ENCODE peak calls at places on chromosomes 7 and 10, in ten cellular contexts. One of them, this sample, is unnamed.

GRCh38 chr10:14707441-14707840 is 67.3 kb downstream of the FAM107B start:
- DNase-seq in T47D: no peak
- DNase-seq in AG08396: no peak
- DNase-seq in small intestine: no peak
- DNase-seq in NAMALWA: no peak
- DNase-seq in A549: no peak
- DNase-seq in WERI-Rb-1: no peak
- DNase-seq in type B pancreatic cell: no peak
- DNase-seq in GM06990: no peak
- DNase-seq in keratinocyte: no peak
- DNase-seq in this sample: no peak

GRCh38 chr10:5666324-5667220 is at the start of gene ASB13:
- DNase-seq in T47D: peak; percentile 84
- DNase-seq in AG08396: peak; percentile 89
- DNase-seq in small intestine: peak; percentile 80
- DNase-seq in NAMALWA: peak; percentile 57
- DNase-seq in A549: peak; percentile 68
- DNase-seq in WERI-Rb-1: peak; percentile 50
- DNase-seq in type B pancreatic cell: no peak
- DNase-seq in GM06990: peak; percentile 32
- DNase-seq in keratinocyte: no peak
- DNase-seq in this sample: peak; percentile 68

GRCh38 chr10:373516-374309 is 238.5 kb downstream of the ZMYND11 start:
- DNase-seq in T47D: peak; percentile 81
- DNase-seq in AG08396: peak; percentile 42
- DNase-seq in small intestine: no peak
- DNase-seq in NAMALWA: no peak
- DNase-seq in A549: no peak
- DNase-seq in WERI-Rb-1: no peak
- DNase-seq in type B pancreatic cell: no peak
- DNase-seq in GM06990: no peak
- DNase-seq in keratinocyte: no peak
- DNase-seq in this sample: no peak

GRCh38 chr10:60414877-60415585 is 25.4 kb upstream of the ANK3 start:
- DNase-seq in T47D: peak; percentile 23
- DNase-seq in AG08396: peak; percentile 80
- DNase-seq in small intestine: no peak
- DNase-seq in NAMALWA: no peak
- DNase-seq in A549: peak; percentile 20
- DNase-seq in WERI-Rb-1: no peak
- DNase-seq in type B pancreatic cell: no peak
- DNase-seq in GM06990: no peak
- DNase-seq in keratinocyte: peak; percentile 46
- DNase-seq in this sample: no peak

GRCh38 chr10:77452952-77453564 is 184.6 kb downstream of the KCNMA1 start:
- DNase-seq in T47D: no peak
- DNase-seq in AG08396: no peak
- DNase-seq in small intestine: no peak
- DNase-seq in NAMALWA: no peak
- DNase-seq in A549: no peak
- DNase-seq in WERI-Rb-1: no peak
- DNase-seq in type B pancreatic cell: no peak
- DNase-seq in GM06990: no peak
- DNase-seq in keratinocyte: no peak
- DNase-seq in this sample: no peak

GRCh38 chr7:99918959-99919813 is at the start of gene TRIM4:
- DNase-seq in T47D: peak; percentile 91
- DNase-seq in AG08396: peak; percentile 95
- DNase-seq in small intestine: peak; percentile 95
- DNase-seq in NAMALWA: peak; percentile 90
- DNase-seq in A549: peak; percentile 92
- DNase-seq in WERI-Rb-1: peak; percentile 90
- DNase-seq in type B pancreatic cell: peak; percentile 73
- DNase-seq in GM06990: peak; percentile 95
- DNase-seq in keratinocyte: peak; percentile 41
- DNase-seq in this sample: peak; percentile 97

GRCh38 chr7:8211725-8212096 is 50.3 kb downstream of the ICA1 start:
- DNase-seq in T47D: no peak
- DNase-seq in AG08396: no peak
- DNase-seq in small intestine: no peak
- DNase-seq in NAMALWA: no peak
- DNase-seq in A549: no peak
- DNase-seq in WERI-Rb-1: no peak
- DNase-seq in type B pancreatic cell: no peak
- DNase-seq in GM06990: no peak
- DNase-seq in keratinocyte: no peak
- DNase-seq in this sample: no peak

GRCh38 chr10:62582804-62583208 is 208.6 kb downstream of the ZNF365 start:
- DNase-seq in T47D: no peak
- DNase-seq in AG08396: peak; percentile 77
- DNase-seq in small intestine: no peak
- DNase-seq in NAMALWA: no peak
- DNase-seq in A549: no peak
- DNase-seq in WERI-Rb-1: no peak
- DNase-seq in type B pancreatic cell: no peak
- DNase-seq in GM06990: no peak
- DNase-seq in keratinocyte: no peak
- DNase-seq in this sample: no peak

GRCh38 chr10:16606421-16606820 is 84.7 kb upstream of the C1QL3 start:
- DNase-seq in T47D: no peak
- DNase-seq in AG08396: no peak
- DNase-seq in small intestine: no peak
- DNase-seq in NAMALWA: no peak
- DNase-seq in A549: no peak
- DNase-seq in WERI-Rb-1: no peak
- DNase-seq in type B pancreatic cell: no peak
- DNase-seq in GM06990: no peak
- DNase-seq in keratinocyte: no peak
- DNase-seq in this sample: no peak

GRCh38 chr7:52938455-52939133 is 96.8 kb upstream of the POM121L12 start:
- DNase-seq in T47D: no peak
- DNase-seq in AG08396: no peak
- DNase-seq in small intestine: no peak
- DNase-seq in NAMALWA: no peak
- DNase-seq in A549: no peak
- DNase-seq in WERI-Rb-1: no peak
- DNase-seq in type B pancreatic cell: no peak
- DNase-seq in GM06990: no peak
- DNase-seq in keratinocyte: no peak
- DNase-seq in this sample: no peak

GRCh38 chr10:132650611-132651250 is 113.1 kb downstream of the INPP5A start:
- DNase-seq in T47D: no peak
- DNase-seq in AG08396: no peak
- DNase-seq in small intestine: no peak
- DNase-seq in NAMALWA: no peak
- DNase-seq in A549: no peak
- DNase-seq in WERI-Rb-1: no peak
- DNase-seq in type B pancreatic cell: no peak
- DNase-seq in GM06990: no peak
- DNase-seq in keratinocyte: no peak
- DNase-seq in this sample: no peak

GRCh38 chr7:128672927-128673517 is 930 bp downstream of the GARIN1A start:
- DNase-seq in T47D: no peak
- DNase-seq in AG08396: peak; percentile 32
- DNase-seq in small intestine: peak; percentile 4
- DNase-seq in NAMALWA: peak; percentile 63
- DNase-seq in A549: no peak
- DNase-seq in WERI-Rb-1: no peak
- DNase-seq in type B pancreatic cell: no peak
- DNase-seq in GM06990: no peak
- DNase-seq in keratinocyte: no peak
- DNase-seq in this sample: peak; percentile 45

GRCh38 chr10:122504551-122504950 is 43.2 kb downstream of the HTRA1 start:
- DNase-seq in T47D: peak; percentile 60
- DNase-seq in AG08396: peak; percentile 91
- DNase-seq in small intestine: peak; percentile 43
- DNase-seq in NAMALWA: no peak
- DNase-seq in A549: peak; percentile 35
- DNase-seq in WERI-Rb-1: no peak
- DNase-seq in type B pancreatic cell: no peak
- DNase-seq in GM06990: no peak
- DNase-seq in keratinocyte: no peak
- DNase-seq in this sample: no peak

GRCh38 chr10:30062090-30062489 is 2.7 kb upstream of the JCAD start:
- DNase-seq in T47D: no peak
- DNase-seq in AG08396: peak; percentile 71
- DNase-seq in small intestine: no peak
- DNase-seq in NAMALWA: no peak
- DNase-seq in A549: no peak
- DNase-seq in WERI-Rb-1: no peak
- DNase-seq in type B pancreatic cell: no peak
- DNase-seq in GM06990: no peak
- DNase-seq in keratinocyte: no peak
- DNase-seq in this sample: no peak

GRCh38 chr7:117872565-117873055 is 631 bp downstream of the CTTNBP2 start:
- DNase-seq in T47D: no peak
- DNase-seq in AG08396: peak; percentile 30
- DNase-seq in small intestine: peak; percentile 16
- DNase-seq in NAMALWA: no peak
- DNase-seq in A549: no peak
- DNase-seq in WERI-Rb-1: peak; percentile 7
- DNase-seq in type B pancreatic cell: peak; percentile 73
- DNase-seq in GM06990: no peak
- DNase-seq in keratinocyte: no peak
- DNase-seq in this sample: peak; percentile 20

GRCh38 chr7:16655394-16655793 is 9.4 kb downstream of the BZW2 start:
- DNase-seq in T47D: no peak
- DNase-seq in AG08396: no peak
- DNase-seq in small intestine: no peak
- DNase-seq in NAMALWA: no peak
- DNase-seq in A549: no peak
- DNase-seq in WERI-Rb-1: no peak
- DNase-seq in type B pancreatic cell: no peak
- DNase-seq in GM06990: no peak
- DNase-seq in keratinocyte: no peak
- DNase-seq in this sample: no peak

GRCh38 chr10:44157574-44157973 is 227.3 kb downstream of the CXCL12 start:
- DNase-seq in T47D: no peak
- DNase-seq in AG08396: no peak
- DNase-seq in small intestine: no peak
- DNase-seq in NAMALWA: no peak
- DNase-seq in A549: no peak
- DNase-seq in WERI-Rb-1: no peak
- DNase-seq in type B pancreatic cell: no peak
- DNase-seq in GM06990: no peak
- DNase-seq in keratinocyte: no peak
- DNase-seq in this sample: no peak

GRCh38 chr10:20598590-20598989 is 298.5 kb downstream of the NEBL start:
- DNase-seq in T47D: no peak
- DNase-seq in AG08396: peak; percentile 35
- DNase-seq in small intestine: no peak
- DNase-seq in NAMALWA: no peak
- DNase-seq in A549: peak; percentile 10
- DNase-seq in WERI-Rb-1: peak; percentile 22
- DNase-seq in type B pancreatic cell: no peak
- DNase-seq in GM06990: no peak
- DNase-seq in keratinocyte: peak; percentile 45
- DNase-seq in this sample: no peak

GRCh38 chr7:19352271-19352670 is 207.1 kb upstream of the FERD3L start:
- DNase-seq in T47D: no peak
- DNase-seq in AG08396: no peak
- DNase-seq in small intestine: no peak
- DNase-seq in NAMALWA: no peak
- DNase-seq in A549: no peak
- DNase-seq in WERI-Rb-1: no peak
- DNase-seq in type B pancreatic cell: no peak
- DNase-seq in GM06990: no peak
- DNase-seq in keratinocyte: no peak
- DNase-seq in this sample: no peak

GRCh38 chr7:30750574-30751256 is 1.2 kb upstream of the INMT start:
- DNase-seq in T47D: no peak
- DNase-seq in AG08396: peak; percentile 89
- DNase-seq in small intestine: peak; percentile 88
- DNase-seq in NAMALWA: no peak
- DNase-seq in A549: no peak
- DNase-seq in WERI-Rb-1: no peak
- DNase-seq in type B pancreatic cell: no peak
- DNase-seq in GM06990: no peak
- DNase-seq in keratinocyte: no peak
- DNase-seq in this sample: no peak

GRCh38 chr10:68135362-68135761 is 26.1 kb downstream of the MYPN start:
- DNase-seq in T47D: no peak
- DNase-seq in AG08396: no peak
- DNase-seq in small intestine: no peak
- DNase-seq in NAMALWA: no peak
- DNase-seq in A549: no peak
- DNase-seq in WERI-Rb-1: no peak
- DNase-seq in type B pancreatic cell: no peak
- DNase-seq in GM06990: no peak
- DNase-seq in keratinocyte: no peak
- DNase-seq in this sample: no peak

GRCh38 chr10:133440633-133441285 is 13.0 kb upstream of the SCART1 start:
- DNase-seq in T47D: no peak
- DNase-seq in AG08396: no peak
- DNase-seq in small intestine: no peak
- DNase-seq in NAMALWA: no peak
- DNase-seq in A549: no peak
- DNase-seq in WERI-Rb-1: no peak
- DNase-seq in type B pancreatic cell: peak; percentile 56
- DNase-seq in GM06990: no peak
- DNase-seq in keratinocyte: no peak
- DNase-seq in this sample: no peak

GRCh38 chr10:100709146-100709545 is 36.2 kb upstream of the PAX2 start:
- DNase-seq in T47D: no peak
- DNase-seq in AG08396: no peak
- DNase-seq in small intestine: no peak
- DNase-seq in NAMALWA: no peak
- DNase-seq in A549: no peak
- DNase-seq in WERI-Rb-1: no peak
- DNase-seq in type B pancreatic cell: no peak
- DNase-seq in GM06990: no peak
- DNase-seq in keratinocyte: no peak
- DNase-seq in this sample: no peak

GRCh38 chr7:72275412-72276070 is 136.6 kb downstream of the CALN1 start:
- DNase-seq in T47D: no peak
- DNase-seq in AG08396: no peak
- DNase-seq in small intestine: no peak
- DNase-seq in NAMALWA: no peak
- DNase-seq in A549: no peak
- DNase-seq in WERI-Rb-1: no peak
- DNase-seq in type B pancreatic cell: no peak
- DNase-seq in GM06990: no peak
- DNase-seq in keratinocyte: no peak
- DNase-seq in this sample: no peak

GRCh38 chr7:105209870-105210269 is 178.9 kb downstream of the SRPK2 start:
- DNase-seq in T47D: no peak
- DNase-seq in AG08396: no peak
- DNase-seq in small intestine: no peak
- DNase-seq in NAMALWA: no peak
- DNase-seq in A549: no peak
- DNase-seq in WERI-Rb-1: no peak
- DNase-seq in type B pancreatic cell: no peak
- DNase-seq in GM06990: no peak
- DNase-seq in keratinocyte: no peak
- DNase-seq in this sample: no peak

GRCh38 chr10:77229704-77230103 is 407.9 kb downstream of the KCNMA1 start:
- DNase-seq in T47D: no peak
- DNase-seq in AG08396: no peak
- DNase-seq in small intestine: no peak
- DNase-seq in NAMALWA: no peak
- DNase-seq in A549: no peak
- DNase-seq in WERI-Rb-1: no peak
- DNase-seq in type B pancreatic cell: no peak
- DNase-seq in GM06990: no peak
- DNase-seq in keratinocyte: no peak
- DNase-seq in this sample: no peak

GRCh38 chr7:135343361-135343760 is 109.7 kb downstream of the STRA8 start:
- DNase-seq in T47D: peak; percentile 42
- DNase-seq in AG08396: no peak
- DNase-seq in small intestine: no peak
- DNase-seq in NAMALWA: no peak
- DNase-seq in A549: no peak
- DNase-seq in WERI-Rb-1: no peak
- DNase-seq in type B pancreatic cell: no peak
- DNase-seq in GM06990: no peak
- DNase-seq in keratinocyte: no peak
- DNase-seq in this sample: no peak

GRCh38 chr10:81040031-81040430 is 502.3 kb downstream of the SH2D4B start:
- DNase-seq in T47D: no peak
- DNase-seq in AG08396: no peak
- DNase-seq in small intestine: no peak
- DNase-seq in NAMALWA: no peak
- DNase-seq in A549: no peak
- DNase-seq in WERI-Rb-1: no peak
- DNase-seq in type B pancreatic cell: no peak
- DNase-seq in GM06990: no peak
- DNase-seq in keratinocyte: no peak
- DNase-seq in this sample: no peak

This sample was measured in GM20000.